ENCODE peak calls at places on chromosomes 5 and 9, in nine cellular contexts. P is DMS153; Y is naive thymus-derived CD8-positive, alpha-beta T cell; E is IMR-90; L is amniotic epithelial cell; K is Right ventricle myocardium superior; W is Kasumi-1; B is breast epithelium; V is NCI-H510A treated with DMSO at 0.1 percent for 48 hours. X is an unnamed sample.

GRCh38 chr5:169781452-169782345 is 144.6 kb downstream of the DOCK2 start:
- DNase-seq in P (no peak), E (no peak), Y (no peak), K (no peak), L (no peak), B (no peak), V (no peak), W (no peak), X (peak; percentile 65)

GRCh38 chr5:172078027-172078426 is 71.6 kb upstream of the FBXW11 start:
- DNase-seq in V (no peak), B (no peak), L (no peak), E (no peak), P (no peak), K (no peak), Y (no peak), W (no peak), X (no peak)

GRCh38 chr9:124488641-124489040 is 18.6 kb downstream of the NR5A1 start:
- DNase-seq in V (no peak), L (no peak), Y (no peak), B (no peak), P (no peak), E (no peak), W (no peak), K (no peak), X (no peak)

GRCh38 chr5:52481216-52481615 is 306.5 kb upstream of the ITGA1 start:
- DNase-seq in P (no peak), E (no peak), L (no peak), B (no peak), Y (no peak), V (no peak), K (no peak), W (no peak), X (peak; percentile 5)

GRCh38 chr5:79832911-79833310 is 143.3 kb downstream of the CMYA5 start:
- DNase-seq in V (no peak), E (no peak), W (no peak), K (no peak), B (no peak), Y (no peak), L (no peak), P (no peak), X (no peak)

GRCh38 chr5:100110497-100110896 is 424.7 kb upstream of the FAM174A start:
- DNase-seq in L (no peak), Y (no peak), V (no peak), K (no peak), W (no peak), B (no peak), P (no peak), E (no peak), X (no peak)

GRCh38 chr9:92607088-92607487 is 62.8 kb downstream of the IPPK start:
- DNase-seq in W (no peak), P (no peak), B (no peak), L (no peak), Y (no peak), K (no peak), E (peak; percentile 57), V (peak; percentile 27), X (no peak)

GRCh38 chr5:134132372-134133212 is 18.1 kb downstream of the TCF7 start:
- DNase-seq in Y (peak; percentile 95), B (no peak), E (no peak), K (peak; percentile 20), V (no peak), P (no peak), W (no peak), L (no peak), X (no peak)

GRCh38 chr5:110884005-110884404 is 145.2 kb downstream of the SLC25A46 start:
- DNase-seq in B (no peak), W (no peak), V (no peak), E (peak; percentile 48), Y (no peak), K (no peak), P (no peak), L (peak; percentile 8), X (peak; percentile 19)

GRCh38 chr5:146778795-146779579 is 99.6 kb downstream of the PPP2R2B start:
- DNase-seq in W (no peak), P (no peak), E (no peak), K (no peak), Y (no peak), L (no peak), B (no peak), V (no peak), X (no peak)

GRCh38 chr5:16547200-16547842 is 69.5 kb downstream of the RETREG1 start:
- DNase-seq in E (no peak), L (peak; percentile 51), K (no peak), Y (no peak), V (no peak), B (no peak), W (no peak), P (no peak), X (no peak)

GRCh38 chr5:139651502-139651862 is 3.3 kb downstream of the CXXC5 start:
- DNase-seq in W (no peak), L (peak; percentile 59), P (no peak), B (no peak), V (no peak), E (no peak), K (no peak), Y (no peak), X (no peak)

GRCh38 chr5:116837876-116838568 is 263.4 kb upstream of the SEMA6A start:
- DNase-seq in Y (no peak), K (no peak), E (no peak), B (no peak), P (no peak), W (no peak), L (no peak), V (no peak), X (no peak)

GRCh38 chr5:158560170-158560569 is 539.5 kb downstream of the EBF1 start:
- DNase-seq in Y (no peak), P (no peak), E (no peak), W (no peak), K (peak; percentile 55), V (no peak), B (no peak), L (no peak), X (peak; percentile 20)

GRCh38 chr5:42949348-42950090 is 90.6 kb downstream of the ANXA2R start:
- DNase-seq in Y (peak; percentile 68), B (no peak), L (peak; percentile 71), V (peak; percentile 74), K (peak; percentile 66), E (peak; percentile 83), W (peak; percentile 80), P (no peak), X (no peak)

GRCh38 chr5:109354761-109355160 is 55.0 kb downstream of the PJA2 start:
- DNase-seq in P (no peak), L (peak; percentile 23), W (no peak), B (no peak), Y (no peak), K (no peak), V (no peak), E (no peak), X (no peak)

GRCh38 chr5:87122171-87122977 is 145.3 kb upstream of the RASA1 start:
- DNase-seq in K (no peak), E (no peak), P (no peak), L (no peak), V (no peak), Y (no peak), W (no peak), B (no peak), X (no peak)

GRCh38 chr9:131997076-131997475 is 82.6 kb downstream of the MED27 start:
- DNase-seq in Y (no peak), V (no peak), K (no peak), E (no peak), L (no peak), P (no peak), B (no peak), W (no peak), X (no peak)

GRCh38 chr9:134778841-134779411 is 101.7 kb upstream of the FCN2 start:
- DNase-seq in E (peak; percentile 46), Y (no peak), P (peak; percentile 29), V (no peak), K (peak; percentile 78), W (no peak), B (peak; percentile 27), L (peak; percentile 50), X (peak; percentile 29)